ENCODE peak calls at places on chromosome 1, in four cellular contexts. O is GM12878, S is H1, D is HepG2. H is an unnamed sample.

GRCh38 chr1:159065106-159065505 is 11.5 kb downstream of the AIM2 start:
- DNase-seq in D (no peak), O (no peak), S (no peak), H (no peak)

GRCh38 chr1:206939841-206940587 is 6.3 kb downstream of the PIGR start:
- DNase-seq in S (no peak), D (no peak), O (no peak), H (no peak)

GRCh38 chr1:207966521-207966920 is 55.6 kb upstream of the CD34 start:
- DNase-seq in O (no peak), S (no peak), D (no peak), H (no peak)

GRCh38 chr1:147700042-147700711 is 29.9 kb upstream of the ACP6 start:
- DNase-seq in D (peak; percentile 50), S (peak; percentile 70), O (no peak), H (peak; percentile 45)

GRCh38 chr1:245762396-245762910 is 607.7 kb downstream of the KIF26B start:
- DNase-seq in D (no peak), S (no peak), O (no peak), H (no peak)

GRCh38 chr1:226082959-226083302 is 20.4 kb downstream of the H3-3A start:
- DNase-seq in D (no peak), S (no peak), O (no peak), H (peak; percentile 67)

GRCh38 chr1:50742523-50742922 is 217.5 kb downstream of the FAF1 start:
- DNase-seq in S (no peak), D (no peak), O (no peak), H (no peak)

GRCh38 chr1:92075311-92075710 is at the start of gene SETSIP:
- DNase-seq in D (no peak), O (no peak), S (no peak), H (no peak)

GRCh38 chr1:43952731-43953350 is 6.1 kb downstream of the IPO13 start:
- DNase-seq in O (no peak), D (no peak), S (peak; percentile 78), H (no peak)

GRCh38 chr1:63902844-63903589 is 129.2 kb downstream of the ROR1 start:
- DNase-seq in D (no peak), O (no peak), S (no peak), H (no peak)

GRCh38 chr1:18385239-18385790 is 95.4 kb upstream of the KLHDC7A start:
- DNase-seq in D (no peak), O (no peak), S (peak; percentile 66), H (no peak)

GRCh38 chr1:205071028-205071409 is 13.2 kb downstream of the TMEM81 start:
- DNase-seq in D (no peak), O (no peak), S (no peak), H (no peak)

GRCh38 chr1:234725177-234726132 is 115.5 kb upstream of the IRF2BP2 start:
- DNase-seq in O (no peak), S (no peak), D (no peak), H (no peak)

GRCh38 chr1:56866656-56867055 is 12.1 kb downstream of the C8A start:
- DNase-seq in D (no peak), S (no peak), O (no peak), H (no peak)

GRCh38 chr1:20074725-20075171 is 4.8 kb downstream of the PLA2G5 start:
- DNase-seq in S (no peak), O (no peak), D (no peak), H (no peak)

GRCh38 chr1:20074046-20074724 is 4.2 kb downstream of the PLA2G5 start:
- DNase-seq in S (no peak), D (no peak), O (no peak), H (no peak)

GRCh38 chr1:20071416-20071815 is 1.4 kb downstream of the PLA2G5 start:
- DNase-seq in D (no peak), S (peak; percentile 22), O (no peak), H (no peak)

GRCh38 chr1:20072771-20073170 is 2.8 kb downstream of the PLA2G5 start:
- DNase-seq in O (no peak), S (no peak), D (no peak), H (no peak)

GRCh38 chr1:20073247-20073646 is 3.3 kb downstream of the PLA2G5 start:
- DNase-seq in S (no peak), O (no peak), D (no peak), H (no peak)
- TF ChIP-seq GABPA in S (no peak), O (no peak), D (no peak), H (no peak)

GRCh38 chr1:116847688-116848531 is 61.8 kb upstream of the PTGFRN start:
- DNase-seq in D (no peak), O (no peak), S (no peak), H (no peak)
- TF ChIP-seq HDAC6 in D (no peak), O (no peak), S (no peak), H (no peak)

GRCh38 chr1:65965597-65965996 is 172.9 kb downstream of the PDE4B start:
- DNase-seq in O (no peak), D (no peak), S (no peak), H (no peak)

GRCh38 chr1:65963161-65963888 is 170.6 kb downstream of the PDE4B start:
- DNase-seq in S (no peak), O (no peak), D (no peak), H (no peak)

GRCh38 chr1:65965112-65965511 is 172.4 kb downstream of the PDE4B start:
- DNase-seq in S (no peak), O (no peak), D (no peak), H (no peak)

GRCh38 chr1:65959896-65960295 is 167.2 kb downstream of the PDE4B start:
- DNase-seq in O (no peak), S (no peak), D (no peak), H (no peak)

DNA sequence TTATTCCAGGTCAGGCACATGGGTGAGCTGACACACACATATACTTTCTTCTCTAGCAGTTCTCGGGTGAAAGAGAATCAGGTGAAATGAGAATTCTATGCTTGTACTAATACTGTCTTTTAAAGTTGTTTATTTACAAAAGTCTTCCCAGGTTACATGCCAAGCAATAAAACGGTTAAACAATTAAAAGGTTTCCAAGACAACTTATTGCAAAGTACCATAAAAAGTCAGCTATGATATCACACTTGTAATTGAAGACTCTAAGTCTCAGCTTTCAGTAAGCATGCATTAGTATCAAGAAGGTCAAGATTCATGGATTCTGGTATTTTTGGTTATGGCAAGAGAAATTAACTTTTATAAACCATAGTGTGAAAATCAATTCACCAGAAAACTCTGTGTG is 171.4 kb downstream of the PDE4B start:
- DNase-seq in O (no peak), S (no peak), D (no peak), H (no peak)
- TF ChIP-seq TAF1 in O (no peak), S (no peak), D (no peak), H (no peak)

GRCh38 chr1:41493117-41493536 is 8.6 kb upstream of the EDN2 start:
- DNase-seq in S (no peak), O (no peak), D (no peak), H (peak; percentile 76)

GRCh38 chr1:41495171-41495948 is 10.9 kb upstream of the EDN2 start:
- DNase-seq in S (peak; percentile 78), O (no peak), D (peak; percentile 15), H (peak; percentile 57)

GRCh38 chr1:41496080-41497055 is 11.9 kb upstream of the EDN2 start:
- DNase-seq in O (no peak), D (peak; percentile 26), S (peak; percentile 88), H (peak; percentile 90)

GRCh38 chr1:41493626-41494350 is 9.3 kb upstream of the EDN2 start:
- DNase-seq in O (no peak), S (no peak), D (no peak), H (peak; percentile 47)

GRCh38 chr1:41494351-41495170 is 10.1 kb upstream of the EDN2 start:
- DNase-seq in O (no peak), D (no peak), S (no peak), H (no peak)
- TF ChIP-seq GABPA in O (no peak), D (no peak), S (no peak), H (no peak)